ENCODE peak calls at places on chromosomes 12 and 14, in five cellular contexts. I is psoas muscle; Y is CD8-positive, alpha-beta memory T cell; J is MM.1S; O is fibroblast of lung. W is an unnamed sample.

GRCh38 chr12:11595080-11595479 is 54.4 kb upstream of the ETV6 start:
- DNase-seq in O (no peak), I (no peak), Y (no peak), J (no peak), W (no peak)

GRCh38 chr12:112008918-112009317 is 4.0 kb downstream of the TMEM116 start:
- DNase-seq in I (no peak), J (no peak), Y (no peak), O (no peak), W (no peak)

GRCh38 chr12:120588371-120588770 is 7.2 kb upstream of the POP5 start:
- DNase-seq in I (no peak), O (no peak), Y (no peak), J (no peak), W (no peak)

GRCh38 chr12:51751657-51752056 is 96.9 kb downstream of the FIGNL2 start:
- DNase-seq in O (no peak), Y (no peak), J (no peak), I (no peak), W (peak)

GRCh38 chr12:96255077-96255476 is 60.9 kb downstream of the ELK3 start:
- DNase-seq in I (peak), O (peak), Y (no peak), J (no peak), W (no peak)

GRCh38 chr12:122471324-122472226 is 29.2 kb downstream of the ZCCHC8 start:
- DNase-seq in O (peak), J (peak), Y (peak), I (no peak), W (no peak)

GRCh38 chr12:56683-57346 is 9.8 kb upstream of the IQSEC3 start:
- DNase-seq in J (no peak), I (no peak), O (no peak), Y (no peak), W (no peak)

GRCh38 chr12:1310684-1311083 is 283.7 kb downstream of the FBXL14 start:
- DNase-seq in J (no peak), I (no peak), Y (no peak), O (no peak), W (no peak)

GRCh38 chr12:13941258-13942249 is 39.8 kb downstream of the GRIN2B start:
- DNase-seq in J (peak), Y (no peak), O (peak), I (no peak), W (no peak)

GRCh38 chr12:94807951-94808350 is 157.6 kb upstream of the TMCC3 start:
- DNase-seq in Y (no peak), I (no peak), J (no peak), O (no peak), W (no peak)

GRCh38 chr12:94805749-94806148 is 155.4 kb upstream of the TMCC3 start:
- DNase-seq in I (no peak), Y (no peak), J (no peak), O (peak), W (no peak)

GRCh38 chr12:94802796-94803195 is 152.4 kb upstream of the TMCC3 start:
- DNase-seq in O (no peak), J (no peak), I (no peak), Y (no peak), W (no peak)

GRCh38 chr12:94803939-94804338 is 153.6 kb upstream of the TMCC3 start:
- DNase-seq in O (no peak), J (no peak), Y (no peak), I (no peak), W (no peak)

DNA sequence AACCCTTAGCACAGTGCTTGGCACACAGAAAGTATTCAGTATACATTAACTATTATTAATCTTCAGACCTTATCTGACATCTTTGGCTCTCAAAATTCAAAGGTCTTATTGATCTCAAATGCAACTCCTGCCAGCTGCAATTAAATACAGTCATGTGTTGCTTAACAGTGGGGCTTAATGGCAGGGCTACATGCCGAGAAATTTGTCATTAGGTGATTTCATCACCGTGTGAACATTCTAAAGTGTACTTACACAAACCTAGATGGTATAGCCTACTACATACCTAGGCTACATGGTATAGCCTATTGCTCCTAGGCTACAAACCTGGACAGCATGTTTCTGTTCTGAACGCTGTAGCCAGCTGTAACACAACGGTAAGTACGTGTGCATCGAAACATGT is 156.3 kb upstream of the TMCC3 start:
- DNase-seq in J (no peak), I (no peak), Y (no peak), O (no peak), W (no peak)
- H3K4me3 ChIP-seq in J (no peak), I (no peak), Y (no peak), O (no peak), W (no peak)

GRCh38 chr14:68191567-68192321 is 372.2 kb downstream of the RAD51B start:
- DNase-seq in O (peak), J (no peak), I (no peak), Y (no peak), W (no peak)

GRCh38 chr14:68193970-68194634 is 374.5 kb downstream of the RAD51B start:
- DNase-seq in Y (no peak), O (no peak), J (no peak), I (no peak), W (no peak)

GRCh38 chr14:68192935-68193334 is 373.4 kb downstream of the RAD51B start:
- DNase-seq in J (no peak), Y (no peak), O (no peak), I (no peak), W (no peak)

GRCh38 chr14:68198713-68199464 is 379.3 kb downstream of the RAD51B start:
- DNase-seq in Y (no peak), I (no peak), O (no peak), J (no peak), W (no peak)

DNA sequence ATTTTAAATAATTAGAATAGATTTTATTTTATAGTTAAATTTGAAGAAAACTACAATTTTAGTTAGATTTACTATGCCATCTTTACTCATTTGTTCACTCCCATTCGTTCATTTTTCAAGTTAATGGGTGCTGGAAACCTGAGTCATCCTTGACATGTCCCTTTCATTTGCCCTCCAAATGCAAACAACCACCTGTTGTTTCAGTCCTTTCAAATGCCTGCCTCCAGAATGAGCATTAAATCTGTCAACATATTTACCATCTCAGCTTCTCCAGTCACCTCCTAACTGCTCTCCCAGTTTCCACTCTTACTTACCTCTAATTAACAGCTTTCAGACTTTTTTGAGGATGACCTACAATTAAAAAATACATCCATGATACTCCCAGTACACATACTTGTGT is 375.5 kb downstream of the RAD51B start:
- DNase-seq in Y (no peak), I (no peak), O (no peak), J (no peak), W (no peak)
- H3K27ac ChIP-seq in Y (no peak), I (peak), O (no peak), J (no peak), W (no peak)

GRCh38 chr12:16609140-16609539 is 3.2 kb upstream of the LMO3 start:
- DNase-seq in J (no peak), I (no peak), O (no peak), Y (no peak), W (no peak)

GRCh38 chr12:16610006-16610520 is 4.1 kb upstream of the LMO3 start:
- DNase-seq in O (no peak), J (no peak), I (no peak), Y (no peak), W (no peak)

GRCh38 chr12:16612647-16613046 is 6.7 kb upstream of the LMO3 start:
- DNase-seq in J (no peak), I (no peak), Y (no peak), O (no peak), W (no peak)

GRCh38 chr12:16610743-16611142 is 4.8 kb upstream of the LMO3 start:
- DNase-seq in J (no peak), O (no peak), I (no peak), Y (no peak), W (no peak)

DNA sequence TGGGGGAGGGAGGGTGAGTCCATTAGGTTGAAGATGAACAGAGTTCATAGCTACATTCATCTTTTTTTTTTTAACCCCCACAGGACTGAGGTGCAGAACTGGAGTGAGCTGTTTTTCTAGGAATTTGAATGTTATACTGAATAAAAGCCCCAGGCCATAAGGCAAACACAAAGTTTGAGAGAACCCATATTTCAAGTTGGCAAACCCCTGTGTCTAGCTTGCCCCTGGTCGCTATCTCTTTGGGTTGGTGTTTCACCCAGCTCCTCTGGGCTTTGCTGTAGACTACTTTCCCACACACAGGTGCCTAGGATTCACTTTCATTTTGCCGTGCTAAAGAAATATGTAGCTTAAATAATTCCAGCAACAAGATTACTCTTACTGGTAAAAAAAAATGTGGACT is 5.2 kb upstream of the LMO3 start:
- DNase-seq in Y (no peak), I (no peak), J (peak), O (no peak), W (no peak)
- H3K4me3 ChIP-seq in Y (no peak), I (no peak), J (peak), O (no peak), W (peak)

GRCh38 chr14:81305743-81306142 is 85.0 kb upstream of the GTF2A1 start:
- DNase-seq in I (no peak), J (peak), O (no peak), Y (no peak), W (no peak)
- H3K27ac ChIP-seq in I (no peak), J (peak), O (no peak), Y (no peak), W (no peak)

DNA sequence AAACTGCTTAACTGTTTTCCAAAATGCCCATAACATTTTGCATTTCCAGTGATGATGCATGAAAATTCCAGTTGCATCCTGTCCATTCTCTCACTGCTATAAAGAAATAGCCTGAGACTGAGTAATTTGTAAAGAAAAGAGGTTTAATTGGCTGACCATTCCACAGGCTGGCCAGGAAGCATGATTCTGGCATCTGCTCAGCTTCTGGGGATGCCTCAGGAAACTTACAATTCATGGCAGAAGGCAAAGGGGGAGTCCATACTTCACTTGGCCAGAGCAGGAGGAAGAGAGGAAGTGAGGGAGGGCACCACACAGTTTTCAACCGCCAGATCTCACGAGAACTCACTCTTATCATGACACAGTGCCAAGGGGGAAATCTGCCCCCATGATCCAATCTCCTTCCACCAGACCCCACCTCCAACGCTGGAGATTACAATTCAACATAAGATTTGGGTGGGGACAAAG is 18.2 kb upstream of the CLEC2D start:
- DNase-seq in O (peak), Y (peak), J (no peak), I (no peak), W (no peak)
- H3K4me3 ChIP-seq in O (no peak), Y (peak), J (peak), I (no peak), W (no peak)

GRCh38 chr12:54300732-54301427 is at the start of gene NFE2:
- DNase-seq in J (peak), Y (no peak), O (peak), I (peak), W (no peak)
- H3K27ac ChIP-seq in J (no peak), Y (peak), O (no peak), I (peak), W (no peak)

GRCh38 chr14:26454105-26454504 is 143.7 kb downstream of the NOVA1 start:
- DNase-seq in O (no peak), I (no peak), Y (no peak), J (no peak), W (no peak)
- H3K4me3 ChIP-seq in O (no peak), I (no peak), Y (no peak), J (no peak), W (no peak)

DNA sequence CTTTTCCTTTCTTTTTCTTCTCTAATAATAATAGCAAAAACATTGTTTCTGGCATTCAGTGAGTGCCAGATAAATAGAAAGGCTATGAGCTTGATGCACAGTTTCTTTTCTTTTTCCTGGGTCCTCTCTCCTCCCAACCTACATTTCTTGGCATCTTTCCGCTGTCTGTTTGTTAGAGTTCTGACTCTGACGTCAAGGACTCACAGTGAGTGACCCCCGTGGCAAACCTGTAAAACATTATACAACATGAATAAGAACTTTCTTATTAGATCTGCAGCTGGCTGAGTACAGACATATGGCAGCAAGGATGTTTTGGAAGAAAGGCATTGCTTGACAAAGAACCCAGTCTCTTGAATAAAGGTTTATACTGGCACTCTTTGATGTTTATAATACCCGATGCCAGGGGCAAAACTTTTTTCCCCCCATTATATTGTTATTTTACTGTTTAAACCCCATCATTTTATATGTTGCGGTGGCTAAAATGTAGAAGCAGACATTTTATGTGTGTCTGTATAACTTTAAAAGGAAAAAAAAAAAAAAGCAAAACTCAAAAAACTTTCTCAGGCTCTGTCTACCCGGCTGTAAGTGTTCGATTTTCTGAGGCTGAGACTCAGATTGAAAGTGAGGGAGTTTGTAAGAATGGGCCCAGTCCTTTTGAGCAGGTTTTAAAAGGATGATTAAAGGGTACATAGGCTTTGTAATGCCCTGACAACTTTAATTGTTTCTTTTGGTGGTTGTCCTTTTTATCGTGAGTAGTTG is 159.2 kb downstream of the PDE3A start:
- DNase-seq in J (no peak), I (no peak), O (peak), Y (no peak), W (no peak)
- H3K27ac ChIP-seq in J (no peak), I (no peak), O (no peak), Y (no peak), W (peak)